ENCODE peak calls at places on chromosome 5, in four cellular contexts. D is fibroblast of the aortic adventitia, B is lower leg skin, U is choroid plexus epithelial cell. S is an unnamed sample.

GRCh38 chr5:82684153-82684552 is 393.0 kb downstream of the TMEM167A start:
- DNase-seq in B (no peak), D (no peak), U (no peak), S (no peak)

GRCh38 chr5:146052780-146053179 is 52.6 kb downstream of the PLAC8L1 start:
- DNase-seq in B (no peak), D (no peak), U (peak), S (no peak)

GRCh38 chr5:119327018-119327417 is 28.8 kb upstream of the TNFAIP8 start:
- DNase-seq in U (no peak), B (no peak), D (peak), S (peak)

GRCh38 chr5:133340822-133341221 is 271.5 kb downstream of the FSTL4 start:
- DNase-seq in U (no peak), D (no peak), B (no peak), S (no peak)

GRCh38 chr5:139797856-139798510 is 2.4 kb downstream of the PSD2 start:
- DNase-seq in B (no peak), D (no peak), U (no peak), S (no peak)

GRCh38 chr5:130692766-130693165 is 472.3 kb downstream of the HINT1 start:
- DNase-seq in B (no peak), U (peak), D (no peak), S (no peak)

GRCh38 chr5:176575066-176575465 is 25.9 kb downstream of the CDHR2 start:
- DNase-seq in U (no peak), B (no peak), D (no peak), S (no peak)

GRCh38 chr5:81778642-81779041 is 27.7 kb upstream of the SSBP2 start:
- DNase-seq in B (no peak), U (peak), D (peak), S (peak)

GRCh38 chr5:178622679-178623247 is 4.1 kb downstream of the CLK4 start:
- DNase-seq in D (no peak), U (no peak), B (no peak), S (no peak)

GRCh38 chr5:55146543-55147151 is 13.3 kb upstream of the GPX8 start:
- DNase-seq in U (peak), D (peak), B (peak), S (peak)

GRCh38 chr5:154850255-154851062 is at the start of gene FAXDC2:
- DNase-seq in U (peak), D (peak), B (peak), S (peak)

GRCh38 chr5:57662991-57663390 is 180.4 kb upstream of the ACTBL2 start:
- DNase-seq in B (no peak), U (peak), D (peak), S (peak)

GRCh38 chr5:2738156-2738699 is 13.2 kb downstream of the IRX2 start:
- DNase-seq in B (no peak), U (no peak), D (no peak), S (no peak)

GRCh38 chr5:176583076-176583475 is 26.9 kb downstream of the GPRIN1 start:
- DNase-seq in U (peak), D (no peak), B (no peak), S (peak)

GRCh38 chr5:137126829-137127228 is 372.3 kb downstream of the SPOCK1 start:
- DNase-seq in D (peak), B (no peak), U (no peak), S (no peak)

GRCh38 chr5:120465281-120465961 is 1.3 kb downstream of the PRR16 start:
- DNase-seq in U (peak), D (peak), B (peak), S (no peak)

DNA sequence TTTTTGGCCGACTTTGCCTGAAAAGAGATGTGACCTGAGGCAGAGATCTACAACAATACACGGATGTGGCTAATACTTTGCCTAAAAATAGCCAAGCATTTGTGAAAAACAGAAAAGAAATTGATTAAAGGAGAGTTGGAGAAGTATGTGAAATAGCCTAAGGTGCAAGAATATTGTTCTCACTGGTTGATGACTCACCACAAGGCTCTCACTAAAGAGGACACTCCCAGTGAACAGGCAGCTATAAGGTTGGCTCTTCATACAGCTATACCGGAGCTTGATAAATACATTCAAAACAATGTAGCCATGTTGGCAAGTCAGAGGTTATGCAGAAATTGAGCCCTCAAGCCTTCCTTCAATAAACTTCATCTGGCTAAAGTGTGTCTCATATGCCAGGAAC is 317.2 kb upstream of the GRAMD2B start:
- DNase-seq in D (peak), B (no peak), U (peak), S (no peak)
- TF ChIP-seq CTCF in D (no peak), B (no peak), U (no peak), S (no peak)

DNA sequence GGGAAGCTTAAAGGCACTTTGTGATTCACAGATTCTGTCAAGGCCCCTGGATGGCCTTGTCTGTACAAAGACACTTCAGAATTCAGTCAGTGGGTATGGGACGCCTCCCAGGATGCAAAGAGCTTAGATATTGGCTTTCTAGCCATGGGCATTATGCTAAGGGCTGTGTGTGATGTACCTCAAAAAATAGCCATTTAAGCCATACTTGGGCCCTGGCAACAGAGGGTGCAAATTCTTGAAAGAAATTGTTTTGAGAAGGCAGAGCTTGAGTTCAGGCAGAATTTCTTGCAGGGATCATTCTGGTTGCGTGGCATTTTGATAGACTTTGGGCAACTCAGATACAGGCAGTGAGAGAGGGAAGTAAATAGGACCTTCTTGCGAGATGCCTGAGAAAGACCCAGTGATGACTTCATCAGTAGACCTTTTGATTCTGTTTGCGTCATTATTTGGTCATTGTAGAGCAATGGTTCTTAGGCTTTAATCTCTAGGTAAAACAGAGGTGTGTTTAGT is 3.9 kb downstream of the CYFIP2 start:
- DNase-seq in U (no peak), B (no peak), D (no peak), S (no peak)
- H3K4me3 ChIP-seq in U (no peak), B (no peak), D (no peak), S (no peak)

DNA sequence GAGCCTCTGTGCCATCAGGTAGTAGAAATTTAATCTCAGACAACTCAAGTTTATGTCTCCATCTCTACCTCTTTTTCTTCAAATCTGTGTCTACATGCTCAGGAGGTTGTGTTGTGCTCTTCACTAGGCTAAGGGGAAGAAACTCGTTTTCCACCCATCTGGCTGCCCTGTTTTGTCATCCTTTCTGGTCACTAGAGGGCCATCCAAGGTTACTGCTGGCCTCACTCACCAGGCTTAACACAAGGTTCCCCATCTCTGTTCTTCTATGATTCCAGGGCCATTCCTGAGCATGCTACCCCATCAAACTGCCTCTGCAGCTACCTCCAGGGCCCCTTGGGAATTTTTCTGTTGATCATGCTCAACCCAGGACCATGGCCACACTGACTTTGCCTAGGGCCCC is 213.3 kb upstream of the FBXL7 start:
- DNase-seq in D (peak), B (no peak), U (peak), S (peak)
- TF ChIP-seq CTCF in D (no peak), B (no peak), U (peak), S (peak)

GRCh38 chr5:60479542-60479941 is 220.4 kb downstream of the DEPDC1B start:
- DNase-seq in D (no peak), U (no peak), B (no peak), S (no peak)

GRCh38 chr5:60483046-60483445 is 216.9 kb downstream of the DEPDC1B start:
- DNase-seq in B (no peak), D (peak), U (no peak), S (no peak)

GRCh38 chr5:60487466-60487865 is 212.5 kb downstream of the DEPDC1B start:
- DNase-seq in B (no peak), U (peak), D (peak), S (no peak)

GRCh38 chr5:60477849-60478248 is 222.1 kb downstream of the DEPDC1B start:
- DNase-seq in D (no peak), B (no peak), U (no peak), S (no peak)

DNA sequence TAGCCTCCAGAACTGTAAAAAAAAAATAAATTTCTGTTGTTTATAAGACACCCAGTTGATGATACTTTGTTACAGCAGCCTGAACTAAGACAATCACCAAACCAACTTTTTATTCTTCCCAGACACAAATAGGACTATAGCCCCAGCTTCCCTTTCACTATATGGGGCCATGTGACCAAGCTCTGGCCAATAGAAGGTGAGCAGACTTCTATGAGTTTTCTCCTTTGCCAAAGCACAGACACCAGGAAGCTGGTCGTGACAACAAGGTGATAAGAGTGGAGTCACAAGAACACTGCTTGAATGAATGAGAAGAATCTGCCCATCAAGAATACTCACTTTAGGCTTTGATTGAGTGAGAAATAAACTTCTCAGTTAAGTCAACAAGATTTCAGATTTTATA is 217.7 kb downstream of the DEPDC1B start:
- DNase-seq in D (no peak), B (no peak), U (no peak), S (no peak)
- H3K4me3 ChIP-seq in D (no peak), B (no peak), U (no peak), S (no peak)

DNA sequence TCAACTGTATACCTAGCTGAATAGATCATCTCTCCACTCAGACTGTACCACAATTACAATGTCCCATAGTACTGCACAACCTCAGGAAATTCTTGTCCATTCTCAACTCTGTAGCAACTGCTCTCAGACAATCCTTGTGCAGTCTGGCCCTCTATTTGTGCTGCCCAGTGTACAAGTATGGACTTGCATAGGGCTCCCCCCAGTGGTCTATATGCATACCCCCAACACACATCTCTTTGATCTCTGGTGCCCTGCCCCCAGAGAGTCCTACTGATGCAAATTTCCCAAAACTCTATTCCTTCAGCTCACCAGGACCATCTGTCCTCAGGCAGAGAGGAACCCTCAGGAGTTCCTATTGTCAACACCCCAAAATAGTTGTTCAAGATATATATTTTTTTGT is 205.3 kb downstream of the SLCO4C1 start:
- DNase-seq in B (no peak), D (peak), U (peak), S (no peak)
- TF ChIP-seq CTCF in B (no peak), D (no peak), U (peak), S (no peak)

DNA sequence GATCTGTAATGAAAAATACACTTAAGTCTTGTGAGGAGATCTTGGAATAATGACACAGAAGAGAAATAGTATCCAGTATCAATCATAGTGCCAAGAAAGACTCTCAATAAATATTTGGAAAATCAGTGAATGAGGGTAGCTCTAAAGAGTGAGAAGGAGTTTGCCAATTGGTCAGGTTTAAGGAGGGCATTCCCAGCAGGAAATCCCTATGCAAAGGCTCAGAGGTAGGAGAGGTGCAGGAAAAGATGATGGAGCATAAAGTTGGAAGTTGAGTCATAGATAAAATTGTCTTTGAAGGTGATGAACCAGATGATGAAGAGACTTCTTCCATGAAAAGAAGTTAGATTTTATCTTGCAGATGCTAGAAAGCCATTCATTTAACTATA is 27.8 kb downstream of the TNPO1 start:
- DNase-seq in D (no peak), U (no peak), B (no peak), S (no peak)
- H3K4me3 ChIP-seq in D (no peak), U (no peak), B (no peak), S (no peak)

GRCh38 chr5:63306909-63307308 is 655.3 kb downstream of the HTR1A start:
- DNase-seq in U (no peak), D (no peak), B (no peak), S (no peak)

DNA sequence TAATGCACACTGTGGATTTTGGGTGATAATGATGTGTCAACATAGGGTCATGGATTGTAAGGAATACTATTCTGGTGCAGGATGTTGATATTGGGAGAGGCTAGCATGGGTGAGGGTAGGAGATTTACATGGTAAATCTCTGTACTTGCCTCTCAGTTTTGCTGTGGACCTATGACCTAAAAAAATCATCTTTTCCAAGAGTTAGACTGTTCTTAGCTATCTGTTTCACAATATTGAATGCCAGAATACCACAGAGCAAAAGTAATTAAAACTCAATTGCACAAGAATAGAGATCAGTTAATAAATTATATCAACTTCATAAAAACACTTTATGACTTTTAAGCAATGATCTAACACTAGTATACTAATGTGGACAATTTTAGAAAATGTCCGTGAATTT is 651.6 kb downstream of the HTR1A start:
- DNase-seq in U (no peak), D (no peak), B (no peak), S (no peak)
- TF ChIP-seq CTCF in U (no peak), D (no peak), B (no peak), S (no peak)

GRCh38 chr5:76807296-76807695 is 11.5 kb upstream of the F2RL1 start:
- DNase-seq in U (peak), B (no peak), D (peak), S (peak)
- H3K4me3 ChIP-seq in U (no peak), B (no peak), D (no peak), S (no peak)